ENCODE peak calls at places on chromosome 10, in ten cellular contexts. X is RPMI7951; D is GM20000; B is NCI-H1105; K is heart right ventricle; I is effector memory CD4-positive, alpha-beta T cell; Q is mesenteric fat pad; U is activated T-cell treated with anti-CD3 and anti-CD28 coated beads, Interleukin-2, amount 50 U/mL, for 4 hours; R is CD8-positive, alpha-beta T cell; A is left kidney. N is an unnamed sample.
A peak's percentile ranks its signal among the peaks of the same experiment; 100 is the strongest.

GRCh38 chr10:13660545-13660920 is 73.8 kb downstream of the PRPF18 start:
- DNase-seq in D (no peak), B (no peak), I (no peak), A (no peak), K (no peak), Q (no peak), R (no peak), U (no peak), X (peak; percentile 25), N (no peak)

GRCh38 chr10:13993169-13993568 is 337.6 kb downstream of the FRMD4A start:
- DNase-seq in X (peak; percentile 91), A (peak; percentile 51), U (no peak), D (no peak), K (no peak), Q (no peak), B (no peak), R (no peak), I (no peak), N (no peak)

GRCh38 chr10:93149761-93150160 is 76.1 kb downstream of the CYP26A1 start:
- DNase-seq in B (no peak), X (peak; percentile 46), Q (no peak), R (no peak), K (no peak), I (no peak), A (no peak), U (no peak), D (no peak), N (no peak)

GRCh38 chr10:123135415-123136141 is at the start of gene HMX3:
- DNase-seq in K (no peak), X (no peak), Q (no peak), I (no peak), A (peak; percentile 32), U (peak; percentile 40), B (peak; percentile 37), R (no peak), D (peak; percentile 88), N (no peak)

GRCh38 chr10:117899181-117899683 is 147.5 kb downstream of the RAB11FIP2 start:
- DNase-seq in R (no peak), U (no peak), B (no peak), K (no peak), A (peak; percentile 23), D (no peak), I (no peak), Q (no peak), X (no peak), N (no peak)

GRCh38 chr10:118054383-118054782 is 7.6 kb upstream of the RAB11FIP2 start:
- DNase-seq in R (no peak), U (no peak), I (no peak), K (no peak), B (no peak), Q (no peak), X (no peak), D (no peak), A (no peak), N (no peak)

GRCh38 chr10:43257210-43258031 is 9.4 kb downstream of the RASGEF1A start:
- DNase-seq in A (no peak), I (no peak), R (no peak), U (no peak), B (no peak), K (no peak), Q (peak; percentile 77), D (peak; percentile 18), X (no peak), N (no peak)

GRCh38 chr10:29795856-29796255 is 161.1 kb upstream of the SVIL start:
- DNase-seq in Q (no peak), R (no peak), D (no peak), I (no peak), U (no peak), B (no peak), K (no peak), X (no peak), A (no peak), N (no peak)

GRCh38 chr10:43595739-43596298 is 10.4 kb upstream of the ZNF485 start:
- DNase-seq in D (no peak), U (no peak), Q (no peak), K (no peak), X (peak; percentile 46), R (peak; percentile 5), B (no peak), A (peak; percentile 52), I (no peak), N (no peak)

GRCh38 chr10:133124357-133125211 is 35.4 kb upstream of the KNDC1 start:
- DNase-seq in A (peak; percentile 63), I (no peak), X (no peak), K (no peak), Q (no peak), U (peak; percentile 2), R (no peak), D (peak; percentile 80), B (no peak), N (no peak)

GRCh38 chr10:4812952-4813351 is 13.1 kb upstream of the AKR1E2 start:
- DNase-seq in X (peak; percentile 94), I (no peak), D (no peak), R (no peak), K (no peak), B (no peak), A (no peak), U (no peak), Q (no peak), N (no peak)

GRCh38 chr10:4174197-4174596 is 389.2 kb upstream of the KLF6 start:
- DNase-seq in A (no peak), B (no peak), Q (no peak), R (no peak), K (no peak), U (no peak), D (no peak), X (peak; percentile 56), I (no peak), N (no peak)

GRCh38 chr10:111593578-111593977 is 516.7 kb downstream of the ADRA2A start:
- DNase-seq in B (no peak), R (no peak), Q (no peak), A (no peak), K (no peak), X (no peak), D (no peak), I (no peak), U (no peak), N (no peak)

GRCh38 chr10:509361-510102 is 179.9 kb downstream of the DIP2C start:
- DNase-seq in R (no peak), K (no peak), D (no peak), U (no peak), Q (no peak), X (no peak), A (no peak), B (no peak), I (no peak), N (no peak)

GRCh38 chr10:46263831-46264268 is 22.9 kb upstream of the ANTXRL start:
- DNase-seq in I (no peak), U (no peak), Q (peak; percentile 86), X (no peak), K (no peak), A (no peak), R (no peak), B (no peak), D (no peak), N (no peak)

GRCh38 chr10:51878695-51879094 is 179.3 kb upstream of the CSTF2T start:
- DNase-seq in A (no peak), D (no peak), K (no peak), I (no peak), R (no peak), B (no peak), U (no peak), Q (no peak), X (peak; percentile 5), N (no peak)

GRCh38 chr10:51860257-51860656 is 160.9 kb upstream of the CSTF2T start:
- DNase-seq in K (peak; percentile 36), U (no peak), D (no peak), R (no peak), Q (no peak), A (no peak), B (no peak), I (no peak), X (peak; percentile 48), N (no peak)

GRCh38 chr10:61565819-61566560 is 96.7 kb upstream of the CABCOCO1 start:
- DNase-seq in X (no peak), B (no peak), I (no peak), Q (no peak), K (no peak), D (no peak), R (no peak), U (no peak), A (no peak), N (no peak)

GRCh38 chr10:13699216-13699615 is 112.5 kb downstream of the PRPF18 start:
- DNase-seq in I (no peak), Q (no peak), R (no peak), X (peak; percentile 41), K (peak; percentile 43), B (no peak), D (no peak), U (no peak), A (no peak), N (no peak)

N was measured in NCI-H2107.